ENCODE peak calls at places on chromosomes 1 and 21, in six cellular contexts. F is stimulated activated CD8-positive, alpha-beta memory T cell treated with anti-CD3 and anti-CD28 coated beads, Interleukin-7, amount 100 ng/mL, for 1 hour; A is NCI-H1694; J is foreskin melanocyte; P is HEK293T; D is caudate nucleus. C is an unnamed sample.

GRCh38 chr1:201115390-201115937 is 3.2 kb upstream of the CACNA1S start:
- DNase-seq in F (no peak), A (no peak), J (no peak), P (no peak), D (no peak), C (no peak)

GRCh38 chr1:224644553-224645154 is 28.5 kb downstream of the CNIH3 start:
- DNase-seq in F (peak), A (peak), J (peak), P (peak), D (peak), C (peak)

GRCh38 chr1:242731446-242731845 is 206.9 kb upstream of the PLD5 start:
- DNase-seq in F (no peak), A (no peak), J (no peak), P (no peak), D (no peak), C (no peak)

GRCh38 chr1:168079761-168080160 is 57.0 kb downstream of the GPR161 start:
- DNase-seq in F (no peak), A (no peak), J (no peak), P (no peak), D (no peak), C (no peak)

GRCh38 chr1:151251656-151252470 is 2.7 kb upstream of the PSMD4 start:
- DNase-seq in F (peak), A (peak), J (peak), P (peak), D (peak), C (peak)

GRCh38 chr1:43545686-43546387 is 15.2 kb downstream of the PTPRF start:
- DNase-seq in F (no peak), A (no peak), J (no peak), P (peak), D (peak), C (peak)

GRCh38 chr1:169460193-169460833 is 25.4 kb downstream of the SLC19A2 start:
- DNase-seq in F (no peak), A (no peak), J (no peak), P (no peak), D (no peak), C (no peak)

GRCh38 chr1:116827607-116828125 is 73.4 kb downstream of the CD2 start:
- DNase-seq in F (no peak), A (no peak), J (no peak), P (no peak), D (no peak), C (no peak)

GRCh38 chr21:32572574-32573420 is 12.5 kb downstream of the TCP10L start:
- DNase-seq in F (no peak), A (no peak), J (no peak), P (no peak), D (no peak), C (no peak)

GRCh38 chr1:39631361-39632331 is 7.8 kb downstream of the HEYL start:
- DNase-seq in F (no peak), A (no peak), J (no peak), P (no peak), D (no peak), C (no peak)